ENCODE peak calls at places on chromosomes 16 and 17, in six cellular contexts. One of them, this sample, is unnamed.

GRCh38 chr17:45954914-45955313 is 44.1 kb upstream of the STH start:
- DNase-seq in lung: no peak
- DNase-seq in RWPE2: no peak
- DNase-seq in AG04450: no peak
- DNase-seq in K562: no peak
- DNase-seq in skeletal muscle cell: no peak
- DNase-seq in this sample: no peak

GRCh38 chr16:53495325-53495724 is 7.7 kb downstream of the AKTIP start:
- DNase-seq in lung: no peak
- DNase-seq in RWPE2: no peak
- DNase-seq in AG04450: no peak
- DNase-seq in K562: no peak
- DNase-seq in skeletal muscle cell: no peak
- DNase-seq in this sample: no peak

GRCh38 chr17:74148901-74149596 is 54.4 kb upstream of the RPL38 start:
- DNase-seq in lung: no peak
- DNase-seq in RWPE2: peak
- DNase-seq in AG04450: no peak
- DNase-seq in K562: no peak
- DNase-seq in skeletal muscle cell: no peak
- DNase-seq in this sample: no peak

GRCh38 chr17:6556121-6557039 is at the start of gene PITPNM3:
- DNase-seq in lung: no peak
- DNase-seq in RWPE2: no peak
- DNase-seq in AG04450: no peak
- DNase-seq in K562: peak
- DNase-seq in skeletal muscle cell: no peak
- DNase-seq in this sample: no peak

GRCh38 chr16:23687034-23687808 is 8.5 kb downstream of the PLK1 start:
- DNase-seq in lung: no peak
- DNase-seq in RWPE2: no peak
- DNase-seq in AG04450: no peak
- DNase-seq in K562: no peak
- DNase-seq in skeletal muscle cell: no peak
- DNase-seq in this sample: no peak

GRCh38 chr16:75227361-75228142 is 8.8 kb downstream of the CTRB1 start:
- DNase-seq in lung: no peak
- DNase-seq in RWPE2: no peak
- DNase-seq in AG04450: no peak
- DNase-seq in K562: no peak
- DNase-seq in skeletal muscle cell: no peak
- DNase-seq in this sample: no peak

GRCh38 chr16:79970551-79971236 is 370.2 kb upstream of the MAF start:
- DNase-seq in lung: peak
- DNase-seq in RWPE2: no peak
- DNase-seq in AG04450: no peak
- DNase-seq in K562: peak
- DNase-seq in skeletal muscle cell: no peak
- DNase-seq in this sample: no peak

GRCh38 chr17:63985387-63986140 is 12.6 kb upstream of the PRR29 start:
- DNase-seq in lung: no peak
- DNase-seq in RWPE2: no peak
- DNase-seq in AG04450: no peak
- DNase-seq in K562: peak
- DNase-seq in skeletal muscle cell: no peak
- DNase-seq in this sample: no peak

GRCh38 chr16:81798311-81799137 is 19.4 kb downstream of the PLCG2 start:
- DNase-seq in lung: no peak
- DNase-seq in RWPE2: no peak
- DNase-seq in AG04450: no peak
- DNase-seq in K562: no peak
- DNase-seq in skeletal muscle cell: no peak
- DNase-seq in this sample: peak

GRCh38 chr17:14926526-14927122 is 338.5 kb downstream of the PMP22 start:
- DNase-seq in lung: peak
- DNase-seq in RWPE2: no peak
- DNase-seq in AG04450: peak
- DNase-seq in K562: peak
- DNase-seq in skeletal muscle cell: no peak
- DNase-seq in this sample: peak

DNA sequence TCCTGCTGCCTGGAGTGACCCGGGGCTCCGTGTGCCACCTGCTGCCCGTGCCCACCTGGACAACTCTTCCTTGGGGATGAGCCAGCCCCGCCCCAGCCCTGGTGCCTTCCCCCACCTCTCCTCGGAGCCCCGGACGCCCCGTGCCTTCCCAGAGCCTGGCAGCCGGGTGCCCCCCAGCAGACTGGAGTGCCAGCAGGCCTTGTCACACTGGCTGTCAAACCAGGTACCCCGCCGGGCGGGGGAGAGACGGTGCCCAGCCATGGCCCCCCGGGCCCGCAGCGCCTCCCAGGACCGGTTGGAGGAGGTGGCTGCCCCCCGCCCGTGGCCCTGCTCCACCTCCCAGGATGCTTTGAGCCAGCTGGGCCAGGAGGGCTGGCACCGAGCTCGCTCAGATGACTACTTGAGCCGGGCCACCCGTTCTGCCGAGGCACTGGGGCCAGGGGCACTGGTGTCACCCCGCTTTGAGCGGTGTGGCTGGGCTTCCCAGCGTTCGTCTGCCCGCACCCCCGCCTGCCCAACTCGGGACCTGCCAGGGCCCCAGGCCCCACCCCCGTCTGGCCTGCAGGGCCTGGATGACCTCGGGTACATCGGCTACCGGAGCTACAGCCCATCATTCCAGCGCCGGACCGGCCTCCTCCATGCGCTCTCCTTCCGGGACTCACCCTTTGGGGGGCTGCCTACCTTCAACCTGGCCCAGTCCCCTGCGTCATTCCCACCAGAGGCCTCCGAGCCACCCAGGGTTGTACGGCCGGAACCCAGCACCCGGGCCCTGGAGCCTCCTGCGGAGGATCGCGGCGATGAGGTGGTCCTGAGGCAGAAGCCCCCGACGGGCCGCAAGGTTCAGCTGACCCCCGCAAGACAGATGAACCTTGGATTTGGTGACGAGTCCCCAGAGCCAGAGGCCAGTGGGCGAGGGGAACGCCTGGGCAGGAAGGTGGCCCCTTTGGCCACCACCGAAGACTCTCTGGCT is 38.4 kb downstream of the ARHGAP23 start:
- DNase-seq in lung: no peak
- DNase-seq in RWPE2: no peak
- DNase-seq in AG04450: no peak
- DNase-seq in K562: no peak
- DNase-seq in skeletal muscle cell: no peak
- DNase-seq in this sample: no peak
- H3K4me3 ChIP-seq in lung: no peak
- H3K4me3 ChIP-seq in RWPE2: no peak
- H3K4me3 ChIP-seq in AG04450: no peak
- H3K4me3 ChIP-seq in K562: no peak
- H3K4me3 ChIP-seq in skeletal muscle cell: no peak
- H3K4me3 ChIP-seq in this sample: no peak

DNA sequence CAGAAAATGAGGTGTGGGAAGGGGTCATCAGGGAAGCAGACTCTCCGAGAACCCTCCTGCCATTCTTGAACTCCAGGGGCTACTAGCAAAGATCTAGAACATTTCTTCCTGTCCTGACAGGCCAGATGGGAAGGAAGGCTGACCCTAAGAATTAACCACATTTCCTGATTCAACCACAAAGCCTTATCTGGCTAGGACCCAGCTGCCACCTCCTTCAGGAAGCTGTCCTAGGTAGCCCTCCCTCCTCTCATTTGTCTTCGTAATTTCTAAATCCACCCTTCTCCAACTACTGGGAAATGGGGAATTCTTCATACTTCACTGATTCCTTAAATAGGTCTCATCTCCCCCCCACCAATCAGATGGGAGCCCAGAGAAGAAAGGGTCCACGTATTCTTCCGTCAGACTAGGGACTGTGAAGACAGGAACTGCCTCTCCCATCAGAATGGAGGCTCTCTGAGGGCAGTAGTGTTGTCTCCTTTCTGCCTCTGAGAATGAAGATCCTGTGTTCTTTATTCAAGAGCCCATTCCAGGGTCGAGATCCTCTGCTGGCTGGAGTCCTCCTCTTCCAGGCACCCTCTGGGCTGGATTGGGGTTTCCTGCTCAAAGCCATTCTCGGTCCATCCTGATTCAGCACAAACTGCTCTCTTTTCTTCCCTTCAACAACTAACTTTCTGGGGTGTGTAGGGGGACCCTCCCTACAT is 2.1 kb downstream of the SAMD14 start:
- DNase-seq in lung: no peak
- DNase-seq in RWPE2: no peak
- DNase-seq in AG04450: no peak
- DNase-seq in K562: no peak
- DNase-seq in skeletal muscle cell: no peak
- DNase-seq in this sample: no peak
- H3K4me3 ChIP-seq in lung: no peak
- H3K4me3 ChIP-seq in RWPE2: no peak
- H3K4me3 ChIP-seq in AG04450: no peak
- H3K4me3 ChIP-seq in K562: no peak
- H3K4me3 ChIP-seq in skeletal muscle cell: no peak
- H3K4me3 ChIP-seq in this sample: no peak

GRCh38 chr17:40331743-40332641 is 23.0 kb downstream of the RARA start:
- DNase-seq in lung: peak
- DNase-seq in RWPE2: no peak
- DNase-seq in AG04450: no peak
- DNase-seq in K562: no peak
- DNase-seq in skeletal muscle cell: no peak
- DNase-seq in this sample: no peak
- H3K4me3 ChIP-seq in lung: no peak
- H3K4me3 ChIP-seq in RWPE2: no peak
- H3K4me3 ChIP-seq in AG04450: no peak
- H3K4me3 ChIP-seq in K562: no peak
- H3K4me3 ChIP-seq in skeletal muscle cell: no peak
- H3K4me3 ChIP-seq in this sample: no peak

GRCh38 chr16:68356249-68356918 is 45.6 kb downstream of the PRMT7 start:
- DNase-seq in lung: no peak
- DNase-seq in RWPE2: no peak
- DNase-seq in AG04450: no peak
- DNase-seq in K562: no peak
- DNase-seq in skeletal muscle cell: no peak
- DNase-seq in this sample: no peak
- H3K4me3 ChIP-seq in lung: no peak
- H3K4me3 ChIP-seq in RWPE2: no peak
- H3K4me3 ChIP-seq in AG04450: no peak
- H3K4me3 ChIP-seq in K562: no peak
- H3K4me3 ChIP-seq in skeletal muscle cell: no peak
- H3K4me3 ChIP-seq in this sample: no peak

GRCh38 chr17:8742274-8742673 is 2.4 kb downstream of the CCDC42 start:
- DNase-seq in lung: no peak
- DNase-seq in RWPE2: no peak
- DNase-seq in AG04450: no peak
- DNase-seq in K562: no peak
- DNase-seq in skeletal muscle cell: no peak
- DNase-seq in this sample: no peak

GRCh38 chr17:8741366-8741765 is 3.3 kb downstream of the CCDC42 start:
- DNase-seq in lung: no peak
- DNase-seq in RWPE2: no peak
- DNase-seq in AG04450: no peak
- DNase-seq in K562: no peak
- DNase-seq in skeletal muscle cell: no peak
- DNase-seq in this sample: no peak

GRCh38 chr17:8741771-8742170 is 2.9 kb downstream of the CCDC42 start:
- DNase-seq in lung: no peak
- DNase-seq in RWPE2: no peak
- DNase-seq in AG04450: no peak
- DNase-seq in K562: no peak
- DNase-seq in skeletal muscle cell: no peak
- DNase-seq in this sample: no peak

GRCh38 chr17:8739104-8739503 is 5.5 kb downstream of the CCDC42 start:
- DNase-seq in lung: no peak
- DNase-seq in RWPE2: peak
- DNase-seq in AG04450: no peak
- DNase-seq in K562: no peak
- DNase-seq in skeletal muscle cell: no peak
- DNase-seq in this sample: no peak

DNA sequence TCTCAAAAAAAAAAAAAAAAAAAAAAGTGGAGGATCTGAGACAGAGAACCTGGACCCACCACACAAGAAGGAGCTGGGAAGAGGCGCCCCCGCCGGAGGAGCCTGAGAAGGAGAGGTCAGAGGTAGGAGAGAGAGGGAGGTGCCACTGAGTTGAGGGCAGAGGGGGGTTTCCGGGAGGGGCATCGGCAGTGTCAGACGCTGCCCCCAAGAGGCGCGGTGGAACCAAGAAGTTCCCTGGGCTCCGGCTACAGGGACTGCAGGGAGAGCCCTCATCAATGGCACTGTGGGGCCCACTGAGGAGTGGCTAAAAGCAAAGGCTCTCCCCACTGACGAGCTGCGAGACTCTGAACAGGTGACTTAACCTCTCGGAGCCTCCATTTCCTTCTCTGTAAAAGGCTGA is 4.2 kb downstream of the CCDC42 start:
- DNase-seq in lung: no peak
- DNase-seq in RWPE2: no peak
- DNase-seq in AG04450: no peak
- DNase-seq in K562: no peak
- DNase-seq in skeletal muscle cell: no peak
- DNase-seq in this sample: no peak
- H3K4me3 ChIP-seq in lung: no peak
- H3K4me3 ChIP-seq in RWPE2: no peak
- H3K4me3 ChIP-seq in AG04450: no peak
- H3K4me3 ChIP-seq in K562: no peak
- H3K4me3 ChIP-seq in skeletal muscle cell: no peak
- H3K4me3 ChIP-seq in this sample: no peak

GRCh38 chr16:50861451-50861850 is 119.6 kb downstream of the CYLD start:
- DNase-seq in lung: no peak
- DNase-seq in RWPE2: no peak
- DNase-seq in AG04450: no peak
- DNase-seq in K562: no peak
- DNase-seq in skeletal muscle cell: no peak
- DNase-seq in this sample: no peak
- H3K4me3 ChIP-seq in lung: no peak
- H3K4me3 ChIP-seq in RWPE2: no peak
- H3K4me3 ChIP-seq in AG04450: no peak
- H3K4me3 ChIP-seq in K562: no peak
- H3K4me3 ChIP-seq in skeletal muscle cell: no peak
- H3K4me3 ChIP-seq in this sample: no peak

GRCh38 chr16:88342491-88342890 is 40.3 kb upstream of the ZNF469 start:
- DNase-seq in lung: no peak
- DNase-seq in RWPE2: no peak
- DNase-seq in AG04450: no peak
- DNase-seq in K562: no peak
- DNase-seq in skeletal muscle cell: no peak
- DNase-seq in this sample: no peak
- H3K4me3 ChIP-seq in lung: no peak
- H3K4me3 ChIP-seq in RWPE2: no peak
- H3K4me3 ChIP-seq in AG04450: no peak
- H3K4me3 ChIP-seq in K562: no peak
- H3K4me3 ChIP-seq in skeletal muscle cell: no peak
- H3K4me3 ChIP-seq in this sample: no peak

DNA sequence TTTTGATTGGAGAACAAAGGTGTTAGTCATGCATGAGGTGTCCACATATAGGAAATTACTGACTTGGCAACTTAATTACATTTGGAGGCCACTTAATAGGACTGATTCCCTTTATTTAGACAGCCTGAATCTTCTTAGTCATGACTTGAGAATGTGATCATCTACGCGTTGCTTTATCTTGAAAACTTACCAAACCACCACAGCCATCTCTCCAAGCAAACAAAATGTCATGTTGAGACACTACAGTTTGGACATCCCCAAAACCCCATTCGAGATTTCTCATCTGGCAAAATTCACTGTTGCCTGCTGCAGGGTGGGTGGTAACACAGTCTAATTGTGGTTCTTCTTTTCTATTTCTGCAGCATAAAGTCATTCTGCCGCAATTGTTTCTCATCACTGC is 176.5 kb upstream of the CDH5 start:
- DNase-seq in lung: peak
- DNase-seq in RWPE2: no peak
- DNase-seq in AG04450: peak
- DNase-seq in K562: no peak
- DNase-seq in skeletal muscle cell: peak
- DNase-seq in this sample: no peak
- H3K4me3 ChIP-seq in lung: no peak
- H3K4me3 ChIP-seq in RWPE2: no peak
- H3K4me3 ChIP-seq in AG04450: no peak
- H3K4me3 ChIP-seq in K562: no peak
- H3K4me3 ChIP-seq in skeletal muscle cell: no peak
- H3K4me3 ChIP-seq in this sample: no peak

This sample was measured in Karpas-422.